ENCODE peak calls at places on chromosome 22, in ten cellular contexts. One of them, this sample, is unnamed.

GRCh38 chr22:29114392-29114791 is 41.6 kb downstream of the KREMEN1 start:
- DNase-seq in NCI-H1436: no peak
- DNase-seq in HCEC 1CT: no peak
- DNase-seq in AG08396: no peak
- DNase-seq in T follicular helper cell: no peak
- DNase-seq in NCI-H345: no peak
- DNase-seq in astrocyte: no peak
- DNase-seq in endothelial cell: no peak
- DNase-seq in hypothalamus: no peak
- DNase-seq in T-cell: no peak
- DNase-seq in this sample: no peak

GRCh38 chr22:29243874-29244446 is 23.8 kb downstream of the RHBDD3 start:
- DNase-seq in NCI-H1436: no peak
- DNase-seq in HCEC 1CT: no peak
- DNase-seq in AG08396: no peak
- DNase-seq in T follicular helper cell: no peak
- DNase-seq in NCI-H345: no peak
- DNase-seq in astrocyte: no peak
- DNase-seq in endothelial cell: no peak
- DNase-seq in hypothalamus: no peak
- DNase-seq in T-cell: no peak
- DNase-seq in this sample: no peak

GRCh38 chr22:46287873-46288751 is 8.6 kb upstream of the GTSE1 start:
- DNase-seq in NCI-H1436: no peak
- DNase-seq in HCEC 1CT: no peak
- DNase-seq in AG08396: no peak
- DNase-seq in T follicular helper cell: no peak
- DNase-seq in NCI-H345: no peak
- DNase-seq in astrocyte: no peak
- DNase-seq in endothelial cell: peak
- DNase-seq in hypothalamus: no peak
- DNase-seq in T-cell: peak
- DNase-seq in this sample: no peak

GRCh38 chr22:29259253-29259899 is 8.4 kb downstream of the RHBDD3 start:
- DNase-seq in NCI-H1436: no peak
- DNase-seq in HCEC 1CT: no peak
- DNase-seq in AG08396: no peak
- DNase-seq in T follicular helper cell: no peak
- DNase-seq in NCI-H345: no peak
- DNase-seq in astrocyte: no peak
- DNase-seq in endothelial cell: no peak
- DNase-seq in hypothalamus: no peak
- DNase-seq in T-cell: no peak
- DNase-seq in this sample: no peak

GRCh38 chr22:18076060-18076497 is 1.7 kb upstream of the PEX26 start:
- DNase-seq in NCI-H1436: peak
- DNase-seq in HCEC 1CT: peak
- DNase-seq in AG08396: peak
- DNase-seq in T follicular helper cell: peak
- DNase-seq in NCI-H345: peak
- DNase-seq in astrocyte: peak
- DNase-seq in endothelial cell: peak
- DNase-seq in hypothalamus: peak
- DNase-seq in T-cell: peak
- DNase-seq in this sample: no peak

GRCh38 chr22:24875862-24876506 is 70.0 kb downstream of the SGSM1 start:
- DNase-seq in NCI-H1436: no peak
- DNase-seq in HCEC 1CT: no peak
- DNase-seq in AG08396: no peak
- DNase-seq in T follicular helper cell: no peak
- DNase-seq in NCI-H345: no peak
- DNase-seq in astrocyte: no peak
- DNase-seq in endothelial cell: peak
- DNase-seq in hypothalamus: no peak
- DNase-seq in T-cell: peak
- DNase-seq in this sample: no peak

GRCh38 chr22:23237841-23238240 is 57.5 kb downstream of the BCR start:
- DNase-seq in NCI-H1436: peak
- DNase-seq in HCEC 1CT: no peak
- DNase-seq in AG08396: no peak
- DNase-seq in T follicular helper cell: no peak
- DNase-seq in NCI-H345: no peak
- DNase-seq in astrocyte: no peak
- DNase-seq in endothelial cell: no peak
- DNase-seq in hypothalamus: no peak
- DNase-seq in T-cell: no peak
- DNase-seq in this sample: no peak

GRCh38 chr22:33883961-33884808 is 36.1 kb downstream of the LARGE1 start:
- DNase-seq in NCI-H1436: no peak
- DNase-seq in HCEC 1CT: no peak
- DNase-seq in AG08396: no peak
- DNase-seq in T follicular helper cell: no peak
- DNase-seq in NCI-H345: no peak
- DNase-seq in astrocyte: peak
- DNase-seq in endothelial cell: no peak
- DNase-seq in hypothalamus: no peak
- DNase-seq in T-cell: no peak
- DNase-seq in this sample: no peak

GRCh38 chr22:36715647-36716046 is 12.1 kb upstream of the CACNG2 start:
- DNase-seq in NCI-H1436: no peak
- DNase-seq in HCEC 1CT: no peak
- DNase-seq in AG08396: no peak
- DNase-seq in T follicular helper cell: no peak
- DNase-seq in NCI-H345: no peak
- DNase-seq in astrocyte: no peak
- DNase-seq in endothelial cell: no peak
- DNase-seq in hypothalamus: no peak
- DNase-seq in T-cell: no peak
- DNase-seq in this sample: no peak

GRCh38 chr22:45638834-45639746 is 32.5 kb upstream of the ATXN10 start:
- DNase-seq in NCI-H1436: no peak
- DNase-seq in HCEC 1CT: peak
- DNase-seq in AG08396: no peak
- DNase-seq in T follicular helper cell: no peak
- DNase-seq in NCI-H345: no peak
- DNase-seq in astrocyte: peak
- DNase-seq in endothelial cell: no peak
- DNase-seq in hypothalamus: no peak
- DNase-seq in T-cell: no peak
- DNase-seq in this sample: no peak

GRCh38 chr22:38882480-38882879 is 10.5 kb upstream of the CBX6 start:
- DNase-seq in NCI-H1436: no peak
- DNase-seq in HCEC 1CT: no peak
- DNase-seq in AG08396: peak
- DNase-seq in T follicular helper cell: no peak
- DNase-seq in NCI-H345: no peak
- DNase-seq in astrocyte: no peak
- DNase-seq in endothelial cell: no peak
- DNase-seq in hypothalamus: no peak
- DNase-seq in T-cell: no peak
- DNase-seq in this sample: no peak

GRCh38 chr22:47587861-47588582 is 825.6 kb downstream of the TBC1D22A start:
- DNase-seq in NCI-H1436: no peak
- DNase-seq in HCEC 1CT: no peak
- DNase-seq in AG08396: no peak
- DNase-seq in T follicular helper cell: no peak
- DNase-seq in NCI-H345: no peak
- DNase-seq in astrocyte: no peak
- DNase-seq in endothelial cell: no peak
- DNase-seq in hypothalamus: no peak
- DNase-seq in T-cell: no peak
- DNase-seq in this sample: no peak

GRCh38 chr22:19825016-19825339 is 29.7 kb downstream of the GNB1L start:
- DNase-seq in NCI-H1436: no peak
- DNase-seq in HCEC 1CT: no peak
- DNase-seq in AG08396: no peak
- DNase-seq in T follicular helper cell: no peak
- DNase-seq in NCI-H345: no peak
- DNase-seq in astrocyte: no peak
- DNase-seq in endothelial cell: peak
- DNase-seq in hypothalamus: no peak
- DNase-seq in T-cell: no peak
- DNase-seq in this sample: no peak

GRCh38 chr22:35604671-35605457 is 12.3 kb downstream of the MB start:
- DNase-seq in NCI-H1436: no peak
- DNase-seq in HCEC 1CT: no peak
- DNase-seq in AG08396: no peak
- DNase-seq in T follicular helper cell: no peak
- DNase-seq in NCI-H345: no peak
- DNase-seq in astrocyte: peak
- DNase-seq in endothelial cell: no peak
- DNase-seq in hypothalamus: no peak
- DNase-seq in T-cell: no peak
- DNase-seq in this sample: no peak

GRCh38 chr22:28817919-28818859 is 17.8 kb upstream of the XBP1 start:
- DNase-seq in NCI-H1436: peak
- DNase-seq in HCEC 1CT: no peak
- DNase-seq in AG08396: no peak
- DNase-seq in T follicular helper cell: no peak
- DNase-seq in NCI-H345: peak
- DNase-seq in astrocyte: no peak
- DNase-seq in endothelial cell: no peak
- DNase-seq in hypothalamus: no peak
- DNase-seq in T-cell: no peak
- DNase-seq in this sample: no peak

GRCh38 chr22:50542416-50542927 is 3.2 kb upstream of the KLHDC7B start:
- DNase-seq in NCI-H1436: no peak
- DNase-seq in HCEC 1CT: no peak
- DNase-seq in AG08396: no peak
- DNase-seq in T follicular helper cell: no peak
- DNase-seq in NCI-H345: no peak
- DNase-seq in astrocyte: no peak
- DNase-seq in endothelial cell: no peak
- DNase-seq in hypothalamus: no peak
- DNase-seq in T-cell: no peak
- DNase-seq in this sample: no peak

GRCh38 chr22:44915441-44915840 is 94.4 kb downstream of the PHF21B start:
- DNase-seq in NCI-H1436: no peak
- DNase-seq in HCEC 1CT: no peak
- DNase-seq in AG08396: no peak
- DNase-seq in T follicular helper cell: no peak
- DNase-seq in NCI-H345: no peak
- DNase-seq in astrocyte: no peak
- DNase-seq in endothelial cell: no peak
- DNase-seq in hypothalamus: no peak
- DNase-seq in T-cell: no peak
- DNase-seq in this sample: no peak

GRCh38 chr22:46750861-46751260 is 11.6 kb upstream of the TBC1D22A start:
- DNase-seq in NCI-H1436: no peak
- DNase-seq in HCEC 1CT: no peak
- DNase-seq in AG08396: no peak
- DNase-seq in T follicular helper cell: no peak
- DNase-seq in NCI-H345: no peak
- DNase-seq in astrocyte: no peak
- DNase-seq in endothelial cell: no peak
- DNase-seq in hypothalamus: no peak
- DNase-seq in T-cell: no peak
- DNase-seq in this sample: no peak

GRCh38 chr22:19723165-19723989 is at the start of gene GP1BB:
- DNase-seq in NCI-H1436: no peak
- DNase-seq in HCEC 1CT: no peak
- DNase-seq in AG08396: no peak
- DNase-seq in T follicular helper cell: no peak
- DNase-seq in NCI-H345: no peak
- DNase-seq in astrocyte: peak
- DNase-seq in endothelial cell: peak
- DNase-seq in hypothalamus: no peak
- DNase-seq in T-cell: peak
- DNase-seq in this sample: no peak

GRCh38 chr22:50562523-50563409 is at the start of gene SYCE3:
- DNase-seq in NCI-H1436: peak
- DNase-seq in HCEC 1CT: peak
- DNase-seq in AG08396: peak
- DNase-seq in T follicular helper cell: peak
- DNase-seq in NCI-H345: peak
- DNase-seq in astrocyte: peak
- DNase-seq in endothelial cell: peak
- DNase-seq in hypothalamus: peak
- DNase-seq in T-cell: peak
- DNase-seq in this sample: no peak

GRCh38 chr22:43128116-43128515 is 15.1 kb downstream of the MCAT start:
- DNase-seq in NCI-H1436: no peak
- DNase-seq in HCEC 1CT: no peak
- DNase-seq in AG08396: no peak
- DNase-seq in T follicular helper cell: no peak
- DNase-seq in NCI-H345: no peak
- DNase-seq in astrocyte: no peak
- DNase-seq in endothelial cell: no peak
- DNase-seq in hypothalamus: no peak
- DNase-seq in T-cell: no peak
- DNase-seq in this sample: no peak

GRCh38 chr22:45317551-45318167 is 7.9 kb downstream of the FAM118A start:
- DNase-seq in NCI-H1436: peak
- DNase-seq in HCEC 1CT: no peak
- DNase-seq in AG08396: peak
- DNase-seq in T follicular helper cell: peak
- DNase-seq in NCI-H345: no peak
- DNase-seq in astrocyte: peak
- DNase-seq in endothelial cell: peak
- DNase-seq in hypothalamus: peak
- DNase-seq in T-cell: peak
- DNase-seq in this sample: no peak

GRCh38 chr22:37228106-37229011 is 15.7 kb downstream of the RAC2 start:
- DNase-seq in NCI-H1436: no peak
- DNase-seq in HCEC 1CT: no peak
- DNase-seq in AG08396: no peak
- DNase-seq in T follicular helper cell: no peak
- DNase-seq in NCI-H345: no peak
- DNase-seq in astrocyte: peak
- DNase-seq in endothelial cell: no peak
- DNase-seq in hypothalamus: no peak
- DNase-seq in T-cell: peak
- DNase-seq in this sample: no peak

GRCh38 chr22:37619991-37620390 is 11.4 kb downstream of the GGA1 start:
- DNase-seq in NCI-H1436: no peak
- DNase-seq in HCEC 1CT: no peak
- DNase-seq in AG08396: no peak
- DNase-seq in T follicular helper cell: no peak
- DNase-seq in NCI-H345: no peak
- DNase-seq in astrocyte: no peak
- DNase-seq in endothelial cell: no peak
- DNase-seq in hypothalamus: no peak
- DNase-seq in T-cell: no peak
- DNase-seq in this sample: no peak

GRCh38 chr22:17780116-17780740 is 6.0 kb upstream of the BID start:
- DNase-seq in NCI-H1436: no peak
- DNase-seq in HCEC 1CT: no peak
- DNase-seq in AG08396: no peak
- DNase-seq in T follicular helper cell: no peak
- DNase-seq in NCI-H345: no peak
- DNase-seq in astrocyte: no peak
- DNase-seq in endothelial cell: no peak
- DNase-seq in hypothalamus: no peak
- DNase-seq in T-cell: peak
- DNase-seq in this sample: no peak

GRCh38 chr22:33867118-33867863 is 53.0 kb downstream of the LARGE1 start:
- DNase-seq in NCI-H1436: no peak
- DNase-seq in HCEC 1CT: no peak
- DNase-seq in AG08396: peak
- DNase-seq in T follicular helper cell: no peak
- DNase-seq in NCI-H345: no peak
- DNase-seq in astrocyte: peak
- DNase-seq in endothelial cell: no peak
- DNase-seq in hypothalamus: no peak
- DNase-seq in T-cell: no peak
- DNase-seq in this sample: peak

GRCh38 chr22:19597399-19597735 is 73.2 kb upstream of the CLDN5 start:
- DNase-seq in NCI-H1436: no peak
- DNase-seq in HCEC 1CT: no peak
- DNase-seq in AG08396: no peak
- DNase-seq in T follicular helper cell: peak
- DNase-seq in NCI-H345: no peak
- DNase-seq in astrocyte: no peak
- DNase-seq in endothelial cell: no peak
- DNase-seq in hypothalamus: no peak
- DNase-seq in T-cell: peak
- DNase-seq in this sample: no peak

GRCh38 chr22:20551805-20552449 is 44.5 kb downstream of the MED15 start:
- DNase-seq in NCI-H1436: peak
- DNase-seq in HCEC 1CT: no peak
- DNase-seq in AG08396: no peak
- DNase-seq in T follicular helper cell: no peak
- DNase-seq in NCI-H345: no peak
- DNase-seq in astrocyte: no peak
- DNase-seq in endothelial cell: no peak
- DNase-seq in hypothalamus: peak
- DNase-seq in T-cell: peak
- DNase-seq in this sample: no peak